ENCODE peak calls at places on chromosomes 2 and 18, in ten cellular contexts. W is prostate gland, Y is spleen, N is endothelial cell of umbilical vein, K is suprapubic skin, X is GM12892, T is GM12878, Q is breast epithelium, Z is transverse colon, L is sigmoid colon. G is an unnamed sample.

GRCh38 chr2:225668606-225669266 is 269.2 kb downstream of the NYAP2 start:
- DNase-seq in W (peak), Y (no peak), N (peak), K (no peak), X (peak), T (peak), Q (no peak), Z (no peak), L (no peak), G (no peak)

GRCh38 chr2:28751956-28752607 is 452 bp downstream of the PPP1CB start:
- DNase-seq in W (no peak), Y (peak), N (no peak), K (no peak), X (peak), T (no peak), Q (no peak), Z (no peak), L (peak), G (no peak)

GRCh38 chr2:234243871-234244565 is 193.5 kb downstream of the SPP2 start:
- DNase-seq in W (no peak), Y (no peak), N (peak), K (no peak), X (no peak), T (no peak), Q (no peak), Z (no peak), L (no peak), G (no peak)

GRCh38 chr2:67858886-67859285 is 203.9 kb downstream of the C1D start:
- DNase-seq in W (no peak), Y (no peak), N (peak), K (no peak), X (no peak), T (no peak), Q (no peak), Z (no peak), L (no peak), G (no peak)

GRCh38 chr2:233079473-233079877 is 19.3 kb downstream of the INPP5D start:
- DNase-seq in W (no peak), Y (peak), N (no peak), K (peak), X (no peak), T (peak), Q (peak), Z (peak), L (no peak), G (no peak)

GRCh38 chr2:179636995-179637394 is 224.4 kb downstream of the ZNF385B start:
- DNase-seq in W (no peak), Y (no peak), N (no peak), K (no peak), X (no peak), T (no peak), Q (no peak), Z (no peak), L (no peak), G (no peak)

GRCh38 chr2:133063792-133064191 is 393.8 kb upstream of the LYPD1 start:
- DNase-seq in W (no peak), Y (no peak), N (peak), K (no peak), X (no peak), T (no peak), Q (no peak), Z (no peak), L (no peak), G (no peak)

GRCh38 chr2:39631715-39632114 is 34.0 kb upstream of the TMEM178A start:
- DNase-seq in W (no peak), Y (no peak), N (no peak), K (no peak), X (no peak), T (no peak), Q (no peak), Z (no peak), L (no peak), G (no peak)

GRCh38 chr2:15588329-15588919 is 3.2 kb upstream of the DDX1 start:
- DNase-seq in W (peak), Y (no peak), N (peak), K (no peak), X (no peak), T (no peak), Q (no peak), Z (peak), L (no peak), G (no peak)

GRCh38 chr18:45847119-45847518 is 21.6 kb downstream of the SIGLEC15 start:
- DNase-seq in W (no peak), Y (no peak), N (no peak), K (no peak), X (no peak), T (no peak), Q (no peak), Z (no peak), L (no peak), G (no peak)

GRCh38 chr2:109417701-109418335 is 195.9 kb downstream of the SEPTIN10 start:
- DNase-seq in W (no peak), Y (peak), N (no peak), K (no peak), X (no peak), T (no peak), Q (no peak), Z (no peak), L (no peak), G (no peak)

GRCh38 chr2:70124983-70125480 is 37.8 kb downstream of the PCBP1 start:
- DNase-seq in W (peak), Y (peak), N (peak), K (peak), X (no peak), T (no peak), Q (peak), Z (peak), L (peak), G (peak)

GRCh38 chr2:240351088-240351741 is 84.2 kb upstream of the GPC1 start:
- DNase-seq in W (no peak), Y (no peak), N (no peak), K (no peak), X (no peak), T (no peak), Q (no peak), Z (no peak), L (peak), G (no peak)

GRCh38 chr2:101157272-101157671 is 6.1 kb upstream of the TBC1D8 start:
- DNase-seq in W (no peak), Y (no peak), N (no peak), K (no peak), X (no peak), T (no peak), Q (no peak), Z (no peak), L (no peak), G (no peak)

GRCh38 chr2:38504169-38504568 is 98.6 kb downstream of the HNRNPLL start:
- DNase-seq in W (no peak), Y (no peak), N (no peak), K (no peak), X (no peak), T (no peak), Q (no peak), Z (no peak), L (no peak), G (no peak)

GRCh38 chr2:198873771-198874501 is 583.8 kb downstream of the SATB2 start:
- DNase-seq in W (no peak), Y (no peak), N (no peak), K (no peak), X (no peak), T (no peak), Q (no peak), Z (no peak), L (no peak), G (no peak)

GRCh38 chr2:84925724-84926376 is 20.4 kb downstream of the TMSB10 start:
- DNase-seq in W (peak), Y (peak), N (peak), K (peak), X (no peak), T (peak), Q (peak), Z (peak), L (peak), G (peak)

GRCh38 chr2:94987074-94988020 is 38.2 kb upstream of the MAL start:
- DNase-seq in W (no peak), Y (no peak), N (no peak), K (no peak), X (no peak), T (no peak), Q (no peak), Z (no peak), L (no peak), G (no peak)

GRCh38 chr2:224658776-224659175 is 57.4 kb downstream of the CCDC195 start:
- DNase-seq in W (no peak), Y (no peak), N (no peak), K (no peak), X (no peak), T (no peak), Q (no peak), Z (no peak), L (no peak), G (no peak)

GRCh38 chr2:64380853-64381527 is 73.0 kb upstream of the LGALSL start:
- DNase-seq in W (no peak), Y (no peak), N (no peak), K (no peak), X (no peak), T (no peak), Q (no peak), Z (no peak), L (no peak), G (no peak)

GRCh38 chr18:55647331-55647730 is 59.3 kb upstream of the TCF4 start:
- DNase-seq in W (no peak), Y (no peak), N (no peak), K (no peak), X (no peak), T (no peak), Q (no peak), Z (no peak), L (no peak), G (no peak)

GRCh38 chr2:96325884-96326255 is 753 bp downstream of the ITPRIPL1 start:
- DNase-seq in W (no peak), Y (peak), N (no peak), K (peak), X (peak), T (no peak), Q (no peak), Z (peak), L (peak), G (no peak)

GRCh38 chr2:54945401-54946219 is 104.6 kb downstream of the RTN4 start:
- DNase-seq in W (peak), Y (no peak), N (no peak), K (peak), X (no peak), T (peak), Q (peak), Z (no peak), L (peak), G (no peak)

GRCh38 chr2:46119453-46119852 is 177.8 kb upstream of the EPAS1 start:
- DNase-seq in W (no peak), Y (no peak), N (no peak), K (no peak), X (no peak), T (no peak), Q (no peak), Z (no peak), L (no peak), G (no peak)

GRCh38 chr2:236947896-236948295 is 137.8 kb upstream of the COPS8 start:
- DNase-seq in W (no peak), Y (peak), N (no peak), K (no peak), X (no peak), T (no peak), Q (no peak), Z (no peak), L (no peak), G (peak)

GRCh38 chr2:109512076-109512475 is 101.7 kb downstream of the SEPTIN10 start:
- DNase-seq in W (no peak), Y (no peak), N (no peak), K (no peak), X (no peak), T (no peak), Q (no peak), Z (no peak), L (no peak), G (no peak)

GRCh38 chr2:174802459-174802858 is 38.2 kb upstream of the CHRNA1 start:
- DNase-seq in W (no peak), Y (no peak), N (no peak), K (no peak), X (no peak), T (no peak), Q (no peak), Z (no peak), L (no peak), G (no peak)

GRCh38 chr2:239186516-239186915 is 214.3 kb downstream of the HDAC4 start:
- DNase-seq in W (no peak), Y (no peak), N (no peak), K (peak), X (no peak), T (no peak), Q (peak), Z (no peak), L (peak), G (no peak)

GRCh38 chr2:144094408-144095151 is 425.3 kb downstream of the ZEB2 start:
- DNase-seq in W (no peak), Y (no peak), N (no peak), K (no peak), X (no peak), T (no peak), Q (no peak), Z (no peak), L (no peak), G (no peak)

GRCh38 chr2:216674376-216674775 is 21.0 kb downstream of the IGFBP5 start:
- DNase-seq in W (no peak), Y (no peak), N (no peak), K (no peak), X (no peak), T (no peak), Q (no peak), Z (no peak), L (no peak), G (no peak)

GRCh38 chr2:234661146-234661545 is 164.3 kb upstream of the ARL4C start:
- DNase-seq in W (no peak), Y (no peak), N (no peak), K (no peak), X (no peak), T (no peak), Q (no peak), Z (no peak), L (no peak), G (no peak)

GRCh38 chr18:27685807-27686412 is 491.0 kb downstream of the CDH2 start:
- DNase-seq in W (no peak), Y (no peak), N (peak), K (no peak), X (no peak), T (no peak), Q (no peak), Z (no peak), L (no peak), G (no peak)

GRCh38 chr2:141911485-141912066 is 219.2 kb downstream of the LRP1B start:
- DNase-seq in W (no peak), Y (no peak), N (peak), K (no peak), X (no peak), T (no peak), Q (no peak), Z (no peak), L (no peak), G (no peak)

GRCh38 chr2:217482343-217482742 is 520.5 kb downstream of the TNS1 start:
- DNase-seq in W (no peak), Y (no peak), N (no peak), K (no peak), X (no peak), T (no peak), Q (no peak), Z (no peak), L (no peak), G (no peak)

GRCh38 chr2:144524190-144524957 is 4.5 kb upstream of the ZEB2 start:
- DNase-seq in W (no peak), Y (peak), N (no peak), K (no peak), X (no peak), T (no peak), Q (no peak), Z (peak), L (peak), G (no peak)

GRCh38 chr2:3914243-3914642 is 210.9 kb downstream of the DCDC2C start:
- DNase-seq in W (no peak), Y (no peak), N (peak), K (no peak), X (no peak), T (no peak), Q (no peak), Z (no peak), L (no peak), G (no peak)

GRCh38 chr2:85770369-85770768 is 16.6 kb downstream of the ATOH8 start:
- DNase-seq in W (no peak), Y (no peak), N (no peak), K (no peak), X (no peak), T (no peak), Q (no peak), Z (no peak), L (no peak), G (no peak)

GRCh38 chr2:19989681-19990415 is at the start of gene WDR35:
- DNase-seq in W (peak), Y (peak), N (peak), K (peak), X (peak), T (peak), Q (peak), Z (peak), L (peak), G (no peak)
- TF ChIP-seq POLR2A in W (peak), Y (no peak), N (peak), K (no peak), X (peak), T (peak), Q (peak), Z (no peak), L (no peak), G (no peak)

DNA sequence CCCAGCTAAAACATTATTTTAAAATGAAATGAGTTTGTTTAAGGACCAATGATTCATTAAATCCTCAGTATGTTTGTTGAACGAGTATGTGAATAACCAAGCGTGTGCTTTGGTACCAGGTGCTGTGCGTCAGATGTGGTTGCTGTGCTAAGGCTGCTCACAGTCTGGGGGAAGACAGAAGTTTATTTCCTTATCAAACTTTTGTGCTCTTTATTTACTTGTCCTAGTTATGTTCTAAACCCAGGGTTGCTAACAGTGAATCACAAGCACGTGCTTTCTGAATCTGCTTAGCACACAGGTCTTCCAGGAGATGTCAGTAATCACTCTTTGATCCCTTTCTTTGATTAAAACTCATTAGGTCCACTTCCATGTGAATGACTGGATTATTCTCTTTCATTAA is 37.0 kb downstream of the RAPGEF4 start:
- DNase-seq in W (no peak), Y (no peak), N (no peak), K (no peak), X (no peak), T (no peak), Q (no peak), Z (no peak), L (no peak), G (no peak)
- TF ChIP-seq POLR2AphosphoS5 in W (no peak), Y (no peak), N (no peak), K (no peak), X (no peak), T (no peak), Q (no peak), Z (no peak), L (no peak), G (no peak)

DNA sequence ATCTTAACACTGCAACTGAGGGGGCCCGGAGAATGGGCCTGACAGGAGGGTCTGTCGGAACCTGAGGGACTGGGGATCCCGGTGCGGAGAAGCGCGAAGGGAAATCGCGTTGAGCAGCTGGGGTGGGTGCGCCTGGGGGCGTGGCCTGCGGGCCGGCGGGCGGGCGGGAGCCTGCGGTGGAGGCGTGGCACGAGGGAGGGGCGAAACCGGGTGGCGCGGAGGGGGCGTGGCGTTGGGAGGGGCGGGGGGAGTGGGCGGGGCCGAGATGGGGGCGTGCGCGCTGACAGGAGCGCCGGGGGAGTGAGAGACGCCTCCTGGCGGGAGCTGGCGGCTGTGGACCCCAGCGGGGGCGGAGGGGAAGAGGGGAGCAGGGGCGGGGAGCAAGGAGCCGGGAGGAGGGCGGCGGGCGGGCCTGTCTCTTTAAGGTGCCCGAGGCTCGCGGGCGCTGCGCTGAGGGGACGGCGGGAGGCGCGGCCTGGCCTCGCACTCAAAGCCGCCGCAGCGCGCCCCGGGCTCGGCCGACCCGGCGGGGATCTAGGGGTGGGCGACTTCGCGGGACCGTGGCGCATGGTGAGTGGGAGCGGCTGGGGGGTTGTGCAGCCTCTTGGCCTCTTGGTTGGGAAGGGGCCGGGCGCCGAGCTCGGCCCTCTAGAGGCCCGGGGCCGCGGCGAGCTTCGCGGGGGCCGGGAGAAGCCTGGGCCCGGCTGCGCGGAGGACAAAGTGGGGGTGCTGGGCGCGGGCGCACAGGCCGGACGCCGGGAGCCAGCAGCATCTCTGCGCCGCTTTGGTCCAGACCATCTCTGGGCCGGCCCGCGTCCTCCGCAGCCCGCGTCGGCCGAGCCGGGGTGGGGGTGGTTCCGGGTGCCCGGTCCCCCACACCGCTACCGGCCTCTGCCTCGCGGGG is at the start of gene TWSG1:
- DNase-seq in W (peak), Y (peak), N (peak), K (peak), X (peak), T (peak), Q (peak), Z (peak), L (peak), G (peak)
- TF ChIP-seq POLR2A in W (peak), Y (no peak), N (peak), K (no peak), X (peak), T (peak), Q (no peak), Z (peak), L (peak), G (peak)

GRCh38 chr2:27097341-27097740 is 10.8 kb downstream of the KHK start:
- DNase-seq in W (no peak), Y (no peak), N (no peak), K (no peak), X (no peak), T (no peak), Q (no peak), Z (no peak), L (no peak), G (no peak)

GRCh38 chr2:27096748-27097297 is 10.3 kb downstream of the KHK start:
- DNase-seq in W (no peak), Y (no peak), N (no peak), K (no peak), X (no peak), T (no peak), Q (no peak), Z (no peak), L (no peak), G (no peak)

GRCh38 chr2:27094353-27094984 is 7.9 kb downstream of the KHK start:
- DNase-seq in W (no peak), Y (no peak), N (no peak), K (no peak), X (no peak), T (no peak), Q (no peak), Z (no peak), L (no peak), G (no peak)

GRCh38 chr2:27095427-27095744 is 8.8 kb downstream of the KHK start:
- DNase-seq in W (no peak), Y (no peak), N (no peak), K (no peak), X (no peak), T (no peak), Q (no peak), Z (no peak), L (no peak), G (no peak)

DNA sequence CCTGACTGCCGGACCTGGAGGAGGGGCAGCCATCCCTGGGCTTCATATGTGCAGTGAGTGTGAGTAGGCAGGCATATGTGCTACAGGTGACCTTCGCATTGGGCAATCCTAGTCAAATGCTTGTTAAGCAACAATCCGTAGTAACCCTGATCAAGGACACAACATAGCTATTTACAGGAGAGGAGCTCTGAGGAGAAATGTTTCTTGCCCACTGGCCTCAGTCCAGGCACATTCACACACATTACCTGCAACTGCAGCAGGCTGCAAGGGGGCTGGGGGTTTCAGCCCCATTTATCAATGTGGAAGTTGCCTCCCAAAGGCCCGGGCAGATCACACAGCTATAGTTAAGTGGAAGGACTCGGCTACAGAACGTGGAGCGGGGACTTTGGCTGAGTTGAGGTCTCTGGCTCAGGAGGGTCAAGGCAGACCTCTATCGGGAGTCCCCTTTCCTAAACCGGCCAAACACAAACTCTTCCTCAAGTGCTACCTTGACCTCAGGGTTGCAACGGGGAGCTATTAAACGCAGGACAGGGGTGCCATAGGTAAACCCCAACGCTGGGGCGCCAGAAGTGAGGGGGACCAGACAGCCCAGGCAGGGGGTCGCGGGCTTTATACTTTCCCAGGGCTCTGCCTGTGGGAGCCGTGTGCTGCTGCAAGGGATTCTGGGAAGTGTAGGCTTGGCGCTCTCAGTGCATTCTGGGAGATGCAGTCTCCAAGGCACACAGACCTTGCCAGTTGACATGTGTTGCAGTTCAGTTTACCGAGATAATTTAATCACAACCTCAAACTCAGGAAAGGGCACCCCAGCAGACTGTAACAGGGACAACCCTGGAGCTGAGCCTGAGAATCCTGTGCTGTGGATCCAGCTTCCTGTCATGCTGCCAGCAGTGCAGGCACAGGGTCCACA is 9.4 kb downstream of the KHK start:
- DNase-seq in W (peak), Y (peak), N (peak), K (no peak), X (peak), T (no peak), Q (no peak), Z (peak), L (no peak), G (no peak)
- TF ChIP-seq POLR2AphosphoS5 in W (peak), Y (peak), N (no peak), K (no peak), X (no peak), T (no peak), Q (no peak), Z (no peak), L (no peak), G (peak)